ENCODE peak calls at places on chromosomes 4 and X, in eight cellular contexts. L, I, S, B, F, Y, J and A are unnamed samples.

GRCh38 chrX:63664083-63664482 is 120.9 kb downstream of the ARHGEF9 start:
- DNase-seq in L (no peak), I (no peak), S (no peak), B (no peak), F (no peak), Y (no peak), J (no peak), A (peak)

GRCh38 chr4:81723927-81724587 is 252.3 kb upstream of the RASGEF1B start:
- DNase-seq in L (no peak), I (no peak), S (peak), B (peak), F (no peak), Y (peak), J (peak), A (no peak)

GRCh38 chrX:151151668-151152267 is 24.6 kb upstream of the GPR50 start:
- DNase-seq in L (no peak), I (peak), S (no peak), B (peak), F (no peak), Y (no peak), J (peak), A (peak)

GRCh38 chrX:78725257-78725656 is 22.3 kb upstream of the LPAR4 start:
- DNase-seq in L (no peak), I (no peak), S (no peak), B (no peak), F (no peak), Y (no peak), J (no peak), A (no peak)

GRCh38 chr4:112765317-112765989 is 128.5 kb downstream of the LARP7 start:
- DNase-seq in L (no peak), I (no peak), S (no peak), B (peak), F (no peak), Y (no peak), J (peak), A (peak)

GRCh38 chr4:145521282-145521681 is 39.6 kb downstream of the SMAD1 start:
- DNase-seq in L (no peak), I (no peak), S (no peak), B (no peak), F (no peak), Y (no peak), J (no peak), A (no peak)

GRCh38 chr4:89511776-89512175 is 204.2 kb upstream of the GPRIN3 start:
- DNase-seq in L (no peak), I (no peak), S (no peak), B (no peak), F (no peak), Y (no peak), J (no peak), A (no peak)

GRCh38 chrX:150774798-150775568 is 81.8 kb downstream of the MTMR1 start:
- DNase-seq in L (no peak), I (no peak), S (no peak), B (no peak), F (no peak), Y (no peak), J (no peak), A (no peak)

GRCh38 chrX:73850124-73851013 is 287.4 kb downstream of the CHIC1 start:
- DNase-seq in L (no peak), I (no peak), S (no peak), B (no peak), F (no peak), Y (peak), J (peak), A (no peak)

GRCh38 chr4:182931691-182932297 is 14.6 kb upstream of the DCTD start:
- DNase-seq in L (no peak), I (no peak), S (no peak), B (no peak), F (no peak), Y (no peak), J (peak), A (peak)

GRCh38 chrX:12210196-12210815 is 72.0 kb downstream of the FRMPD4 start:
- DNase-seq in L (no peak), I (no peak), S (peak), B (no peak), F (no peak), Y (peak), J (peak), A (peak)

GRCh38 chr4:89836031-89836777 is 757 bp downstream of the SNCA start:
- DNase-seq in L (peak), I (peak), S (no peak), B (no peak), F (no peak), Y (peak), J (no peak), A (no peak)

GRCh38 chrX:2511326-2511725 is 10.6 kb upstream of the DHRSX start:
- DNase-seq in L (no peak), I (no peak), S (no peak), B (no peak), F (no peak), Y (no peak), J (no peak), A (no peak)

GRCh38 chr4:19684079-19684478 is 567.6 kb upstream of the SLIT2 start:
- DNase-seq in L (no peak), I (no peak), S (no peak), B (no peak), F (no peak), Y (no peak), J (no peak), A (no peak)

GRCh38 chrX:110383414-110383813 is 24.8 kb downstream of the RTL9 start:
- DNase-seq in L (no peak), I (no peak), S (no peak), B (no peak), F (no peak), Y (no peak), J (peak), A (peak)

GRCh38 chrX:5907202-5907601 is 321.5 kb downstream of the NLGN4X start:
- DNase-seq in L (no peak), I (peak), S (no peak), B (no peak), F (no peak), Y (no peak), J (no peak), A (no peak)

GRCh38 chr4:52659016-52659721 is at the start of gene USP46:
- DNase-seq in L (peak), I (peak), S (peak), B (peak), F (peak), Y (peak), J (peak), A (peak)

GRCh38 chr4:20126906-20127305 is 124.8 kb upstream of the SLIT2 start:
- DNase-seq in L (no peak), I (no peak), S (no peak), B (no peak), F (no peak), Y (no peak), J (peak), A (peak)

GRCh38 chrX:108699368-108699767 is 37.0 kb downstream of the IRS4 start:
- DNase-seq in L (no peak), I (no peak), S (no peak), B (peak), F (no peak), Y (no peak), J (peak), A (peak)

GRCh38 chr4:95693594-95693993 is 144.8 kb upstream of the UNC5C start:
- DNase-seq in L (no peak), I (peak), S (no peak), B (peak), F (no peak), Y (no peak), J (peak), A (no peak)

GRCh38 chr4:38728651-38729141 is 54.1 kb downstream of the TLR10 start:
- DNase-seq in L (peak), I (peak), S (no peak), B (no peak), F (no peak), Y (no peak), J (no peak), A (no peak)

GRCh38 chr4:54547299-54548097 is 110.3 kb upstream of the KIT start:
- DNase-seq in L (no peak), I (no peak), S (no peak), B (no peak), F (no peak), Y (no peak), J (no peak), A (no peak)

GRCh38 chr4:24104173-24104572 is 214.3 kb upstream of the PPARGC1A start:
- DNase-seq in L (no peak), I (no peak), S (no peak), B (no peak), F (no peak), Y (no peak), J (peak), A (peak)

GRCh38 chrX:39808471-39808917 is 289.3 kb downstream of the BCOR start:
- DNase-seq in L (no peak), I (no peak), S (peak), B (no peak), F (no peak), Y (no peak), J (peak), A (peak)

GRCh38 chrX:150828785-150829184 is 69.7 kb downstream of the CD99L2 start:
- DNase-seq in L (no peak), I (no peak), S (no peak), B (no peak), F (no peak), Y (no peak), J (no peak), A (no peak)

GRCh38 chr4:123640271-123640670 is 243.7 kb downstream of the SPRY1 start:
- DNase-seq in L (no peak), I (no peak), S (no peak), B (no peak), F (no peak), Y (no peak), J (peak), A (peak)

GRCh38 chr4:127708985-127709384 is 21.2 kb upstream of the SLC25A31 start:
- DNase-seq in L (no peak), I (no peak), S (no peak), B (no peak), F (no peak), Y (no peak), J (peak), A (peak)

DNA sequence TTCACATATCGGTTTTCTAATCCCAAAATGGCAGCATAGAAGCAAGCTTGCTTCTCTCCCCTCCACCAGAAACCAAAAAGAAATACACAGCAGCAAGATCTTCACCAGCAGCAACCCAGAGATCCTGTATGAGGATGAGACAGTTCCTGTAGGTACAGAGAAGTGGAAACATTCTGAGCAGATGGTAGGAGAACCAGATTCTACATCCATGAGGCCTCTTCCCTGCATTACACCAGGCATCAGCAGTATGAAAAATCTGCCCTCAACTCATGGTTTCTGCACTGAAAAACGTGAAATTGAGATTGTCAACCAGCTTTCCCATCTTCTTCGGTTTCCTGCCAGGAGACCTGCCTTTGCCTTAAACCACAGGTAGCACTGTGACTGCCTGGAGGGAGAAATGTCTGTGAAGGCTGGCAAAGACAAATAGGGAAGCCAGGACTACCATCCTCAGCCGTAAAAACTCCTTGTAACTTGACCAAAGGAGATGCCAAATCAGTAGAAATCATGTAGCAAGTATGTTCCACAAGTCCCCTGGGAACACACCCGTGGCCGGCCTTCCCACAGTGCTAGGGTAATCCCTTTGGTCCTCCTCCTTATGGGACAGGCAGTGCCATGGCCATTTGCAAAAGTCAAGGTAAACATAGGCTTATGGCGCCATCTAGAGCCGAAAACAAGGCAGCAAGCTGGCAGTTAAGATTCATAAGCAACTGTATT is 24.0 kb upstream of the MTHFD2L start:
- DNase-seq in L (peak), I (peak), S (peak), B (peak), F (peak), Y (peak), J (peak), A (peak)
- TF ChIP-seq CTCF in L (peak), I (peak), S (peak), B (peak), F (peak), Y (peak), J (peak), A (peak)

GRCh38 chrX:30144971-30145731 is 70.2 kb upstream of the MAGEB2 start:
- DNase-seq in L (no peak), I (no peak), S (no peak), B (no peak), F (no peak), Y (no peak), J (no peak), A (no peak)

GRCh38 chrX:30144221-30144620 is 71.1 kb upstream of the MAGEB2 start:
- DNase-seq in L (no peak), I (no peak), S (no peak), B (no peak), F (no peak), Y (no peak), J (no peak), A (no peak)

DNA sequence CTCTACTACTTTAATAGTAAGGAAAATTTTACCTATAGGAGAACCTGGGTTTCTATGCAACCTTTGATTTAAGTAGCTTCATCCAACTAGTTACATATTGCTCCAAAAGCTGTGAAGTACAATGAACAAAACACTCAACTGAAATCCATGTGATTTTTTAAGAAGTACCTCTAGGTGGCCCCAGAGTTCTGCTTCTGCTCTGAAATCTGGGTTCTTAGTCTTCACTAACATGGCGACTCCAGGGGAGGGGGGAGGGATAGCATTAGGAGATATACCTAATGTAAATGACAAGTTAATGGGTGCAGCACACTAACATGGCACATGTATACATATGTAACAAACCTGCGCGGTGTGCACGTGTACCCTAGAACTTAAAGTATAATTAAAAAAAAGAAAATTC is 73.4 kb upstream of the MAGEB2 start:
- DNase-seq in L (no peak), I (no peak), S (no peak), B (peak), F (no peak), Y (no peak), J (peak), A (peak)
- TF ChIP-seq CTCF in L (no peak), I (peak), S (no peak), B (peak), F (peak), Y (no peak), J (peak), A (peak)

DNA sequence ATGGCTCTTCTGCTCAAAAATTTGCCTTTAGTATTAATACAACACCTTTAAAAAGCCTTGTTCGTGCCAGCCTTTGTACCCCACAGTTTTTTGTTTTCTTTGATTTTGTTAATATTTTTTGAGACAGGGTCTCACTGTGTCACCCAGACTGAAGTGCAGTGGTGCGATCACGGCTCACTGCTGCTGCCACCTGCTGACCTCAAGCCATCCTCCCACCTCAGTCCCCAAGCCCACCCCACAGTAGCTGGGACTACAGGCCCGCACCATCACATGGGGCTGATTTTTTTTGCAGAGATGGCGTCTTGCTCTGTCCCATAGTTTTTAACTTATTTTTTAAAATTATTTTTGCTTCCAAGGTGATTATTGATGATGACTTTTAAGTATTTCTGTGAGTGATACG is 134.0 kb downstream of the HTR2C start:
- DNase-seq in L (no peak), I (peak), S (no peak), B (peak), F (peak), Y (no peak), J (peak), A (no peak)
- TF ChIP-seq CTCF in L (peak), I (peak), S (no peak), B (peak), F (peak), Y (no peak), J (peak), A (peak)

GRCh38 chr4:82792912-82793649 is 5.5 kb downstream of the SCD5 start:
- DNase-seq in L (no peak), I (peak), S (no peak), B (no peak), F (no peak), Y (no peak), J (no peak), A (peak)
- TF ChIP-seq CTCF in L (no peak), I (no peak), S (no peak), B (no peak), F (no peak), Y (no peak), J (no peak), A (no peak)

DNA sequence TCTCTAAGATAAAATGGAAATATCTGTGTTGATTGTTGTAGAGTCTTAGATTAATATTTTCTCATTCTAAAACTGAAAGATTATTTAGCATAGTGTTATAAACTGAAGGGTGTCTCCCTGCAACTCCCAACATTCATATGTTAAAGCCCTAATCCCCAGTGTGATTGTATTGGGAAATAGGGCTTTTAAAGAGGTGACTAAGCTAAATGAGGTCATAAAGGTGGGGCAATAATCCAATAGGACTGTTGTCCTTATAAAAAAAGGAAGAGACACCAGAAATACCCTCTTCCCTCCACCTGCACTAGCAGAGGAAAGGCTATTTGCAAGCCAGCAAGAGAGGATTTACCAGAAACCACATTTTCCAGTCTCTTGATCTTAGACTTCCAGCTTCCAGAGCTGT is 1626.4 kb downstream of the C4orf33 start:
- DNase-seq in L (no peak), I (no peak), S (no peak), B (no peak), F (no peak), Y (no peak), J (no peak), A (no peak)
- TF ChIP-seq CTCF in L (no peak), I (no peak), S (no peak), B (no peak), F (no peak), Y (no peak), J (no peak), A (no peak)